ENCODE peak calls at places on chromosomes 2 and 18, in five cellular contexts. X is esophagus squamous epithelium, I is GM23248, L is neural progenitor cell, B is A673. K is an unnamed sample.
A peak's percentile ranks its signal among the peaks of the same experiment; 100 is the strongest.

GRCh38 chr2:235803028-235803427 is 309.2 kb downstream of the AGAP1 start:
- DNase-seq in X (no peak), I (peak; percentile 14), L (no peak), B (no peak), K (no peak)

GRCh38 chr2:218010116-218010837 is 7.5 kb upstream of the TNS1 start:
- DNase-seq in X (no peak), I (peak; percentile 78), L (peak; percentile 72), B (peak; percentile 82), K (peak; percentile 66)

GRCh38 chr2:84223191-84223590 is 235.9 kb downstream of the SUCLG1 start:
- DNase-seq in X (no peak), I (no peak), L (no peak), B (no peak), K (no peak)

GRCh38 chr18:61216086-61216485 is 117.1 kb upstream of the CDH20 start:
- DNase-seq in X (no peak), I (no peak), L (no peak), B (no peak), K (no peak)

GRCh38 chr2:29847901-29848300 is 73.5 kb downstream of the ALK start:
- DNase-seq in X (no peak), I (no peak), L (peak; percentile 9), B (peak; percentile 45), K (no peak)

GRCh38 chr2:38301340-38301968 is 75.6 kb downstream of the ATL2 start:
- DNase-seq in X (no peak), I (no peak), L (no peak), B (no peak), K (peak; percentile 2)

GRCh38 chr18:3703732-3704176 is 253.8 kb downstream of the TGIF1 start:
- DNase-seq in X (no peak), I (peak; percentile 80), L (peak; percentile 81), B (peak; percentile 92), K (peak; percentile 84)

GRCh38 chr2:62462211-62462610 is 43.8 kb downstream of the TMEM17 start:
- DNase-seq in X (no peak), I (no peak), L (no peak), B (no peak), K (no peak)

GRCh38 chr2:64352292-64352691 is 101.7 kb upstream of the LGALSL start:
- DNase-seq in X (no peak), I (no peak), L (no peak), B (no peak), K (no peak)

GRCh38 chr18:11146947-11147345 is 2.4 kb downstream of the PIEZO2 start:
- DNase-seq in X (no peak), I (no peak), L (no peak), B (no peak), K (no peak)
- H3K27me3 ChIP-seq in X (peaks cover 7% of the 10 kb centered on the region), I (peaks cover 49% of the 10 kb centered on the region), L (peaks cover 73% of the 10 kb centered on the region), B (peaks cover 52% of the 10 kb centered on the region), K (peaks cover 84% of the 10 kb centered on the region)

GRCh38 chr18:79778291-79778791 is 19.4 kb upstream of the KCNG2 start:
- DNase-seq in X (no peak), I (no peak), L (no peak), B (no peak), K (no peak)
- H3K27me3 ChIP-seq in X (no peaks in the 10 kb centered on the region), I (peaks cover 6% of the 10 kb centered on the region), L (peaks cover 19% of the 10 kb centered on the region), B (peaks cover 16% of the 10 kb centered on the region), K (no peaks in the 10 kb centered on the region)

DNA sequence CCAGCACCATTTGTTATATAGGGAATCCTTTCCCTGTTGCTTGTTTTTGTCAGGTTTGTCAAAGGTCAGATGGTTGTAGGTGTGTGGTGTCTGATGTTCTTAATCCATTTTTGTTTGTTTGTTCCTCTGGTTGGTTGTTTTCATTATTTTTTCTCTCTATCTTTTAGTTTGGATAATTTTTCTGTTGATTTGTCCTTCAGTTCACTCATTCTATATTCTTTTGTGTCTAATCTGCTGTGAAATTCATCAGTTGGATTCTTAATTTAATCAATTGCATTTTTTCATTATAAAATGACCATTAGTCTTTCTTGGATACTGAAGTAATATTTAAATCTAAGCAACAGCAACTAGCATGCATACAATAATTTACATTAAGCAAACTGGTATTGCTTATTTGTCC is 206.7 kb upstream of the TRIB2 start:
- DNase-seq in X (no peak), I (no peak), L (no peak), B (no peak), K (no peak)
- H3K27me3 ChIP-seq in X (no peaks in the 10 kb centered on the region), I (no peaks in the 10 kb centered on the region), L (no peaks in the 10 kb centered on the region), B (no peaks in the 10 kb centered on the region), K (no peaks in the 10 kb centered on the region)

GRCh38 chr18:53909668-53910067 is 314.8 kb downstream of the MBD2 start:
- DNase-seq in X (no peak), I (peak; percentile 48), L (no peak), B (peak; percentile 55), K (no peak)

GRCh38 chr18:53906681-53907080 is 317.8 kb downstream of the MBD2 start:
- DNase-seq in X (no peak), I (peak; percentile 52), L (no peak), B (no peak), K (no peak)

GRCh38 chr18:53911200-53911599 is 313.3 kb downstream of the MBD2 start:
- DNase-seq in X (no peak), I (peak; percentile 9), L (no peak), B (no peak), K (no peak)
- H3K27me3 ChIP-seq in X (no peaks in the 10 kb centered on the region), I (no peaks in the 10 kb centered on the region), L (no peaks in the 10 kb centered on the region), B (no peaks in the 10 kb centered on the region), K (no peaks in the 10 kb centered on the region)

GRCh38 chr2:66447676-66448075 is 12.8 kb downstream of the MEIS1 start:
- DNase-seq in X (no peak), I (peak; percentile 12), L (no peak), B (no peak), K (no peak)

GRCh38 chr2:66446178-66446860 is 11.4 kb downstream of the MEIS1 start:
- DNase-seq in X (no peak), I (peak; percentile 72), L (peak; percentile 76), B (no peak), K (peak; percentile 72)

GRCh38 chr2:66445781-66446177 is 10.9 kb downstream of the MEIS1 start:
- DNase-seq in X (no peak), I (peak; percentile 58), L (peak; percentile 85), B (no peak), K (no peak)

GRCh38 chr2:66448592-66448991 is 13.7 kb downstream of the MEIS1 start:
- DNase-seq in X (no peak), I (no peak), L (no peak), B (no peak), K (no peak)

DNA sequence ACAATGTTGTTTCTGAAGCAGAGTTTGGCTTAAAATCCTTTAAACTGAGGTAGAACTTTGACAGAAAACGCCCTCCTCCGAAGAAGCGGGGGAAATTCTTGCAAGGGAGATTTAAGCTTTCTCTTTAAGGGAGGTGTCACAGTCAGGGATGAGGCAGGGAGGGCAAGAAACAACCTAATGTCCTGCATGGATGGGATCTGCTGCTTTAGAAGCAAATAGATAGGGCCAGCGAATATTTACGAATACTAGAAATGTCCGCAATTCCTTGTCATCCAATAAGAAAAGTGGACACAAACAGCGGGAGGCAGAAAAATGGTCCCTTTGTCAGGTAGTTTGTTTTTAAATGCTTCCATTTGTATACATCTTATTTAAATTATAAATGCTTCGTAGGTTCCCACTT is 12.0 kb downstream of the MEIS1 start:
- DNase-seq in X (no peak), I (no peak), L (no peak), B (no peak), K (no peak)
- H3K27me3 ChIP-seq in X (no peaks in the 10 kb centered on the region), I (no peaks in the 10 kb centered on the region), L (peaks cover 100% of the 10 kb centered on the region), B (no peaks in the 10 kb centered on the region), K (no peaks in the 10 kb centered on the region)

GRCh38 chr2:26588576-26588975 is 52.6 kb downstream of the CIB4 start:
- DNase-seq in X (no peak), I (no peak), L (no peak), B (no peak), K (no peak)

GRCh38 chr2:26590439-26590838 is 50.7 kb downstream of the CIB4 start:
- DNase-seq in X (no peak), I (no peak), L (no peak), B (no peak), K (no peak)

GRCh38 chr2:26585966-26586365 is 55.2 kb downstream of the CIB4 start:
- DNase-seq in X (no peak), I (no peak), L (no peak), B (no peak), K (no peak)

GRCh38 chr2:26585100-26585499 is 56.1 kb downstream of the CIB4 start:
- DNase-seq in X (no peak), I (no peak), L (no peak), B (no peak), K (no peak)

DNA sequence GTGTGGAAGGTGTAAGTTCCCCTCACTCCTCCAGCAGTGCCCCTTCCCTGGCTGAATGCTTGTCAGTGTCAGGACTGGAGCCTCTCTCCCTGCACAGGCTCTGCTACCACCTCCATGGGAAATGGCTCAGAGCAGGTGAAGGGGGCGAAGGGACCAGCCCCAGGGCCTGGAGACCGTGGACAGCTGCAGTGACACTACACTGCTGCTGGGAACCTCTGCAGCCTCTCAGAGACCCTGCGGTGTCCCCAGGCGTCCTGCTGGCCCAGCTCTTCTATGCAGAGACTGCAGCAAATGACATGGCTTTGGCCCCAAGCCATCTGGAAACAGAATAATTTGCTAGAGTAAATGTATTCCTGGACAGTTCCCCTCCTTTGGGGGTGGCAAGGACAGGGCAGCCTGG is 53.2 kb downstream of the CIB4 start:
- DNase-seq in X (no peak), I (no peak), L (no peak), B (no peak), K (no peak)
- H3K27me3 ChIP-seq in X (no peaks in the 10 kb centered on the region), I (peaks cover 73% of the 10 kb centered on the region), L (peaks cover 22% of the 10 kb centered on the region), B (peaks cover 14% of the 10 kb centered on the region), K (peaks cover 8% of the 10 kb centered on the region)

K was measured in cardiac muscle cell.